ENCODE peak calls at places on chromosomes 2 and 18, in four cellular contexts. J is Calu3, T is fibroblast of pulmonary artery, W is GM20000. U is an unnamed sample.

GRCh38 chr18:45243347-45244095 is 371.8 kb upstream of the SLC14A2 start:
- DNase-seq in W (no peak), J (no peak), T (no peak), U (no peak)

GRCh38 chr2:26114144-26114543 is 58.7 kb upstream of the GAREM2 start:
- DNase-seq in W (no peak), T (no peak), J (no peak), U (no peak)

GRCh38 chr18:25287096-25287495 is 64.9 kb downstream of the ZNF521 start:
- DNase-seq in T (no peak), J (no peak), W (no peak), U (no peak)

GRCh38 chr18:38695559-38696270 is 1130.1 kb upstream of the CELF4 start:
- DNase-seq in T (peak; percentile 1), W (no peak), J (no peak), U (no peak)

GRCh38 chr18:78937166-78937565 is 42.5 kb upstream of the SALL3 start:
- DNase-seq in J (no peak), W (no peak), T (no peak), U (no peak)

GRCh38 chr2:206086683-206087350 is 843 bp upstream of the INO80D start:
- DNase-seq in J (no peak), W (no peak), T (no peak), U (peak; percentile 15)

GRCh38 chr2:37633234-37633633 is 38.2 kb downstream of the CDC42EP3 start:
- DNase-seq in J (no peak), T (no peak), W (no peak), U (no peak)

GRCh38 chr2:163291790-163292189 is 444.0 kb downstream of the FIGN start:
- DNase-seq in J (no peak), W (no peak), T (no peak), U (no peak)

GRCh38 chr2:75310915-75311314 is 111.6 kb upstream of the TACR1 start:
- DNase-seq in J (no peak), T (no peak), W (no peak), U (no peak)

GRCh38 chr2:12774381-12774780 is 57.6 kb downstream of the TRIB2 start:
- DNase-seq in J (no peak), T (peak; percentile 39), W (no peak), U (no peak)

GRCh38 chr2:74379851-74380789 is at the start of gene DCTN1:
- DNase-seq in J (peak; percentile 6), W (peak; percentile 63), T (peak; percentile 67), U (no peak)

GRCh38 chr2:101538076-101538475 is 63.2 kb upstream of the RFX8 start:
- DNase-seq in T (no peak), J (no peak), W (no peak), U (no peak)

DNA sequence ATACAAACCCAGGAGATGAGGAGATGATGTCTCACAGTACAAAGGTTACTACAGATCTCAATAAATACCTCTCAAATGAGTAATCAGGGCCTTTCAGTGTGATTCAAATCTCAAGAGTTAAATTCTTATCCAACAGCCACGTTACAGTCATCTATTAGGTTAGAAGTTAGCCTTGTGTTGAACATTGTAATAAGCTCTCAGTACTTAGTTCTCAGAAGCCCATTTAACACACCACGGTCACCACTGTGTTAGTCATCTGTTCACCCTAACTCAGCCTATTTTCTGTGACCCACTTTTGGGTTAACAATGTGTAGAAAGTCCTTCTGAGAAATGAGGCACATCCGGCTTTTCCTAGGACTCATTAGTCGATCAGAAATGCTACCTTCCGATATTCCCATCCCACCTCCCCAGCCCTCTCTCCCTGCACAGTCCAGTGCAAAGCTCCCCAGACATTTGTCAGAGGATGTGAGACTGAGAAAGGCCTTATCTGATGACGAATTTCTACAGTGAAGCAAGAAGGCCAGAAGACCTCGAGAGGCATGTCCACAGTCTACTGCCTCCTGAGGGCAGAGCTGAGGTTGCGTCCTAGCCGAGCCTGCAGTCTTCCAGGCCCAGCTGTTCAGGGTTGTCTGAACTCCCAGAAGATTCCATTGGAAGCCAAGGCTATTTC is 92.5 kb downstream of the ACTR2 start:
- DNase-seq in T (peak; percentile 87), W (peak; percentile 69), J (peak; percentile 53), U (peak; percentile 60)
- TF ChIP-seq CTCF in T (peak; percentile 67), W (peak; percentile 15), J (peak; percentile 45), U (peak; percentile 62)

DNA sequence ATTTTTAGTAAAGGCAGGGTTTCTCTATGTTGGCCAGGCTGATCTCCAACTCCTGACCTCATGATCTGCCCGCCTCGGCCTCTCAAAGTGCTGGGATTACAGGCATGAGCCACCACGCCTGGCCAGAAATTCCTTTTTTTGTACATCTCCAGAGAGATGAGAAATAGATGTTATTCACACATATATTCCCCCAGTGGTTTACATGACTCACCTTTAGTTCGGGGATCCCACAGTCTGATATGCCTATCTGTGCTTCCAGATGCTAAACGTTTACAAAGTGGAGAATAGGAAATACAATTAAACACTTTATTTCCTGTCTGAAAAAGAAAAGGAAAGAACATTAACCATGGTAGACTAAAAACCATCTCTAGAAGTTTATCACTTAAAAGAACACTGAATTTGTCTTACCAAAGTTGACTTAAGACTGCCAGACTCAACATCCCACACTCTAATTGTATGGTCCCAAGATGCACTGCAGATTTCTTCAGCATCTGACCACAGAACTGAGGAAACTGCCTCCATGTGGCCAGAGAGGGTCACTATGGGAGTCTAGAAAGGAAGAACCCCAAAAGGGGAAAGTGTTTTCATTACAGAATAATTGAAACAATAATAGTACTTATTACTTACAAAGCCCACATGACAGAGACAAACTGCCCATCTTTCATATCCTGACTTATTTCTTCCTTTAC is 12.6 kb upstream of the ICA1L start:
- DNase-seq in W (no peak), T (peak; percentile 10), J (no peak), U (no peak)
- TF ChIP-seq CTCF in W (no peak), T (peak; percentile 22), J (no peak), U (no peak)

GRCh38 chr2:221063568-221063967 is 508.5 kb downstream of the EPHA4 start:
- DNase-seq in W (no peak), T (no peak), J (no peak), U (no peak)

GRCh38 chr2:221073650-221074049 is 498.5 kb downstream of the EPHA4 start:
- DNase-seq in T (no peak), J (no peak), W (no peak), U (no peak)

GRCh38 chr2:221070106-221070505 is 502.0 kb downstream of the EPHA4 start:
- DNase-seq in J (no peak), W (no peak), T (no peak), U (no peak)

DNA sequence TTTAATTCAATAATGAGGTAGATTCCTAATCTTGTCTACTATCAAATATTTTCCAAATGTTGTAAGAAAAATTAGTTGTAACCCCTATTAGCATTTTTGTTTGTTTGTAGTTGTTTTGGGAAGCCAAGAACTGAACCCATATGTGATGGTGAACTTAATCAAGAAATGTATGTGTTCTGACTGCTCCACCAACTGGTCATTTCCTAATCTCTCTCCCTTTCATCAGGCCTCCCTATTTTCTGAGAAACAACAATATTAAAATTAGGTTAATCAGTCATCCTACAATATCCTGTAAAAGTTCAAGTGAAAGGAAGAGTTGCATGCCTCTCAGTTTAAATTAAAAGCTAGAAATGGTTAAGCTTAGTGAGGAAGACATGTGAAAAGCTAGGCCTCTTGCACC is 504.0 kb downstream of the EPHA4 start:
- DNase-seq in T (no peak), J (no peak), W (no peak), U (no peak)
- TF ChIP-seq CTCF in T (no peak), J (no peak), W (no peak), U (no peak)

GRCh38 chr2:219998714-219999227 is 371.3 kb downstream of the SLC4A3 start:
- DNase-seq in W (no peak), T (no peak), J (no peak), U (no peak)
- TF ChIP-seq CTCF in W (no peak), T (peak; percentile 6), J (no peak), U (no peak)

DNA sequence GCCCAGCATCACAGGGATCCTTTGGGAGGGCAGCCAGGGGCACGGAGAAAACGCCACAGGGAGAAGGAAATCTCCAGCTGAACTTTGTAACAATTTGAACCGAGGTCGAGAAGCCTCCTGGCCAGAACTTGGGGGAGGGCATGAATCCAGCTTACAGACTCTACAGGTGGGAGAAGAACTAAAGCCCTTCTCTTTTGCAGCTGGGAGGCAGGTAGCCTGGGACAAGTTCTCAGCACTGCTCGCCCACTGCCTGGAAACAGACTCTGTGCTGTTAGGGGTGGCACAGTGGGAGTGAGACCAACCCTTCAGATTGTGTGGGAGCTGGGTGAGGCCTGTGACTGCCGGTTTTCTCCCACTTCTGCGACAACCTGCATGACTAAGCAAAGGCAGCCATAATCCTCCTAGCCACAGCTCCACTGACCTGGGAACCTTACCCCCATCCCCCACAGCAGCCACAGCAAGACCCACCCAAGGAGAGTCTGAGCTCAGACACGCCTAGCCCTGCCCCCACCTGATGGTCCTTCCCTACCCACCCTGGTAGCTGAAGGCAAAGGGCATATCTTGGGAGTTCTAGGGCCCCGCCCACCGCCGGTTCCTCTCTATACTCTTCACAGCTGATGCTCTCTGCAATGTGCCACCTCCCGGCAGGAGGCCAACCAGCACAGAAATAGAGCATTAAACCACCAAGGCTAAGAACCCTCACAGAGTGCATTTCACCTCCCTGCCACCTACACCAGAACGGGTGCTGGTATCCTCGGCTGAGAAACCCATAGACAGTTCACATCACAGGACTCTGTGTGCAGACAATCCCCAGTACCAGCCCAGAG is 136.0 kb upstream of the SIX2 start:
- DNase-seq in W (no peak), T (no peak), J (no peak), U (no peak)
- TF ChIP-seq CTCF in W (no peak), T (no peak), J (no peak), U (no peak)

DNA sequence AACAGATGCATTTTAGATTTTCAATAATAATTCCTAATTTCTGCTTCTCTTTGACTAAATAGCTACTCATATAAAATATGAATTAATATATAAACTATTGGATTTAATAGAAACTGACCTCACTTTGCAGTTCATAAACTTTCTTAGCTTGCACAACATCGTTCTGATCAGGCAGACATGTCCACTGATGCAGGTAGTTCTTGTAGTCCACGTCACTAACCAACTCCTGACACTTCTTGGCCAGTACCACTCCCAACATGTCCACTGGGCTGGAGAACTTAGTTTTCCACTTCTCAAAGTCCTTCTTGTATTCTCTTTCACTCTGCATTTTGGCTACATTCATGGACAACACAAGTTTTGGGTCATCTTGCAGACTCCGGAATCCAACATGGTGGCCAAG is 83.8 kb downstream of the NEB start:
- DNase-seq in J (no peak), W (no peak), T (no peak), U (no peak)
- TF ChIP-seq CTCF in J (no peak), W (no peak), T (no peak), U (no peak)

GRCh38 chr2:11421863-11422490 is 44.0 kb downstream of the E2F6 start:
- DNase-seq in W (no peak), T (no peak), J (no peak), U (no peak)

GRCh38 chr2:11420671-11421070 is 45.3 kb downstream of the E2F6 start:
- DNase-seq in W (no peak), T (no peak), J (no peak), U (no peak)

GRCh38 chr2:11417946-11418585 is 47.9 kb downstream of the E2F6 start:
- DNase-seq in T (peak; percentile 21), J (peak; percentile 44), W (no peak), U (no peak)

GRCh38 chr2:11420190-11420589 is 45.8 kb downstream of the E2F6 start:
- DNase-seq in J (no peak), T (no peak), W (no peak), U (no peak)

GRCh38 chr2:11419781-11420180 is 46.2 kb downstream of the E2F6 start:
- DNase-seq in J (no peak), T (no peak), W (no peak), U (no peak)
- TF ChIP-seq CTCF in J (no peak), T (no peak), W (no peak), U (no peak)

GRCh38 chr18:13540783-13541182 is 185.6 kb downstream of the FAM210A start:
- DNase-seq in W (no peak), T (no peak), J (no peak), U (no peak)
- TF ChIP-seq CTCF in W (no peak), T (no peak), J (no peak), U (no peak)

GRCh38 chr2:210663574-210663973 is 107.2 kb downstream of the CPS1 start:
- DNase-seq in W (no peak), J (peak; percentile 21), T (peak; percentile 60), U (no peak)
- TF ChIP-seq CTCF in W (no peak), J (peak; percentile 17), T (peak; percentile 36), U (no peak)